ENCODE peak calls at places on chromosome 1, in ten cellular contexts. A is esophagus muscularis mucosa, Y is K562, X is A549, K is stomach, R is H1, F is suprapubic skin, T is transverse colon, N is tibial nerve, J is sigmoid colon. L is an unnamed sample.

GRCh38 chr1:228860911-228861829 is 125.9 kb downstream of the RHOU start:
- DNase-seq in F (peak), R (no peak), J (no peak), T (peak), Y (no peak), K (peak), X (peak), A (no peak), N (no peak), L (no peak)

GRCh38 chr1:77322061-77322900 is 40.5 kb downstream of the AK5 start:
- DNase-seq in R (no peak), F (no peak), J (no peak), N (no peak), A (no peak), X (peak), T (no peak), Y (peak), K (no peak), L (no peak)

GRCh38 chr1:164588388-164589341 is 29.7 kb downstream of the PBX1 start:
- DNase-seq in F (no peak), A (peak), K (no peak), J (peak), Y (no peak), T (peak), X (peak), R (no peak), N (peak), L (peak)

GRCh38 chr1:151311589-151312331 is 15.5 kb downstream of the PI4KB start:
- DNase-seq in K (peak), Y (peak), F (peak), A (peak), T (peak), X (peak), N (peak), J (peak), R (no peak), L (peak)

GRCh38 chr1:155130272-155131006 is 2.8 kb downstream of the EFNA1 start:
- DNase-seq in R (no peak), J (no peak), F (no peak), Y (no peak), T (no peak), N (no peak), A (no peak), K (no peak), X (no peak), L (no peak)

GRCh38 chr1:6475381-6476133 is 9.6 kb upstream of the TNFRSF25 start:
- DNase-seq in X (no peak), F (no peak), Y (peak), J (no peak), T (peak), A (no peak), K (peak), R (peak), N (peak), L (peak)

GRCh38 chr1:31739281-31739853 is 24.8 kb downstream of the ADGRB2 start:
- DNase-seq in N (no peak), Y (peak), A (no peak), R (peak), K (no peak), J (no peak), T (peak), X (no peak), F (no peak), L (no peak)

GRCh38 chr1:30184393-30185141 is 538.8 kb downstream of the MATN1 start:
- DNase-seq in T (no peak), K (no peak), Y (peak), J (no peak), X (no peak), N (no peak), A (peak), R (peak), F (no peak), L (no peak)

GRCh38 chr1:6467744-6468688 is 2.0 kb upstream of the TNFRSF25 start:
- DNase-seq in F (no peak), A (no peak), R (no peak), Y (no peak), X (no peak), T (no peak), J (no peak), K (no peak), N (no peak), L (no peak)

GRCh38 chr1:166839600-166840308 is 479 bp downstream of the POGK start:
- DNase-seq in T (peak), J (peak), K (peak), F (peak), Y (no peak), N (no peak), X (peak), R (peak), A (no peak), L (peak)

GRCh38 chr1:8211620-8212442 is 106.1 kb upstream of the SLC45A1 start:
- DNase-seq in R (no peak), T (peak), K (peak), N (peak), A (no peak), F (peak), X (peak), Y (no peak), J (peak), L (no peak)

GRCh38 chr1:78440381-78440793 is 50.4 kb upstream of the PTGFR start:
- DNase-seq in A (no peak), T (no peak), Y (no peak), R (no peak), N (no peak), F (no peak), X (no peak), K (no peak), J (no peak), L (no peak)

GRCh38 chr1:212129781-212130180 is 94.2 kb downstream of the DTL start:
- DNase-seq in A (no peak), J (no peak), N (no peak), K (no peak), X (no peak), R (no peak), F (no peak), Y (no peak), T (no peak), L (no peak)

GRCh38 chr1:248243204-248243603 is 12.0 kb downstream of the OR2M4 start:
- DNase-seq in F (no peak), T (no peak), X (peak), K (no peak), R (peak), J (no peak), Y (peak), A (no peak), N (no peak), L (no peak)

GRCh38 chr1:174818951-174819350 is 180.8 kb upstream of the CACYBP start:
- DNase-seq in K (no peak), F (no peak), J (no peak), T (no peak), X (no peak), Y (no peak), A (no peak), N (no peak), R (no peak), L (no peak)

GRCh38 chr1:206419250-206419649 is 51.0 kb upstream of the IKBKE start:
- DNase-seq in Y (peak), T (peak), J (no peak), X (no peak), F (no peak), K (peak), R (no peak), N (no peak), A (no peak), L (no peak)

GRCh38 chr1:61279570-61279969 is 197.2 kb downstream of the NFIA start:
- DNase-seq in J (no peak), R (no peak), T (no peak), A (peak), Y (no peak), X (no peak), K (no peak), N (no peak), F (no peak), L (no peak)

GRCh38 chr1:163528710-163529348 is 207.1 kb downstream of the NUF2 start:
- DNase-seq in F (no peak), T (peak), J (no peak), R (no peak), A (no peak), Y (peak), N (no peak), K (peak), X (peak), L (no peak)

GRCh38 chr1:233668725-233669294 is 54.9 kb downstream of the KCNK1 start:
- DNase-seq in N (no peak), J (no peak), K (no peak), Y (peak), F (no peak), A (no peak), R (no peak), T (peak), X (peak), L (no peak)

GRCh38 chr1:53552981-53553733 is 94.0 kb downstream of the DMRTB1 start:
- DNase-seq in T (peak), F (peak), Y (no peak), X (no peak), N (no peak), J (peak), A (no peak), K (no peak), R (no peak), L (no peak)

GRCh38 chr1:236663934-236664333 is 22.4 kb upstream of the ACTN2 start:
- DNase-seq in X (no peak), R (no peak), T (no peak), N (no peak), A (no peak), F (no peak), J (no peak), K (no peak), Y (no peak), L (no peak)

GRCh38 chr1:41724248-41724647 is 194.5 kb downstream of the HIVEP3 start:
- DNase-seq in N (no peak), K (no peak), A (no peak), X (no peak), J (no peak), R (no peak), Y (no peak), T (no peak), F (no peak), L (no peak)

GRCh38 chr1:213666922-213667321 is 320.9 kb upstream of the PROX1 start:
- DNase-seq in J (no peak), A (peak), T (no peak), X (no peak), N (no peak), K (no peak), F (no peak), Y (no peak), R (no peak), L (no peak)

GRCh38 chr1:74426208-74426932 is 86.0 kb downstream of the LRRC53 start:
- DNase-seq in R (no peak), T (no peak), N (no peak), Y (no peak), A (no peak), F (no peak), J (no peak), K (no peak), X (no peak), L (no peak)

GRCh38 chr1:119909890-119910596 is 13.7 kb upstream of the ADAM30 start:
- DNase-seq in A (peak), N (no peak), Y (no peak), K (no peak), J (no peak), R (no peak), F (no peak), T (no peak), X (no peak), L (no peak)

GRCh38 chr1:211638723-211639122 is 36.7 kb downstream of the NEK2 start:
- DNase-seq in T (no peak), Y (no peak), J (peak), K (peak), A (no peak), F (no peak), X (peak), N (no peak), R (no peak), L (no peak)

GRCh38 chr1:12573015-12573825 is 44.8 kb downstream of the DHRS3 start:
- DNase-seq in F (no peak), R (no peak), N (no peak), K (no peak), Y (no peak), A (no peak), X (no peak), J (no peak), T (no peak), L (no peak)

GRCh38 chr1:68185743-68186142 is 46.6 kb downstream of the WLS start:
- DNase-seq in N (no peak), A (no peak), T (peak), F (no peak), Y (no peak), K (no peak), X (no peak), R (no peak), J (no peak), L (no peak)

GRCh38 chr1:228164561-228165371 is 838 bp upstream of the IBA57 start:
- DNase-seq in R (no peak), A (no peak), F (peak), X (no peak), K (no peak), Y (no peak), J (no peak), T (no peak), N (no peak), L (peak)

GRCh38 chr1:118984086-118984989 is 3.8 kb downstream of the TBX15 start:
- DNase-seq in K (no peak), A (no peak), F (peak), Y (no peak), R (peak), N (no peak), T (no peak), X (no peak), J (no peak), L (no peak)

GRCh38 chr1:37282763-37283162 is 191.6 kb upstream of the ZC3H12A start:
- DNase-seq in R (no peak), K (no peak), F (no peak), T (no peak), N (no peak), A (no peak), J (no peak), X (no peak), Y (no peak), L (no peak)

GRCh38 chr1:77605246-77606026 is 77.0 kb downstream of the ZZZ3 start:
- DNase-seq in Y (no peak), K (peak), N (peak), R (no peak), X (no peak), F (peak), J (peak), A (no peak), T (peak), L (no peak)

GRCh38 chr1:17139637-17140036 is 20.4 kb upstream of the PADI2 start:
- DNase-seq in F (no peak), Y (no peak), R (no peak), X (no peak), A (no peak), T (no peak), N (no peak), J (no peak), K (no peak), L (no peak)

GRCh38 chr1:205016584-205016983 is 26.4 kb upstream of the CNTN2 start:
- DNase-seq in K (no peak), A (no peak), X (no peak), J (no peak), F (no peak), N (no peak), Y (no peak), T (no peak), R (no peak), L (no peak)

GRCh38 chr1:94322696-94323095 is 85.3 kb upstream of the ARHGAP29 start:
- DNase-seq in A (no peak), J (no peak), Y (no peak), N (no peak), K (no peak), T (no peak), R (no peak), X (peak), F (no peak), L (no peak)

GRCh38 chr1:17397910-17398700 is 26.1 kb downstream of the PADI6 start:
- DNase-seq in K (no peak), Y (no peak), A (no peak), J (no peak), R (no peak), T (no peak), X (no peak), N (no peak), F (no peak), L (no peak)

GRCh38 chr1:33336580-33336979 is 15.7 kb upstream of the A3GALT2 start:
- DNase-seq in R (no peak), T (no peak), F (no peak), X (no peak), N (no peak), K (no peak), Y (no peak), J (no peak), A (no peak), L (no peak)

GRCh38 chr1:181090653-181091126 is 2.2 kb downstream of the IER5 start:
- DNase-seq in R (no peak), K (no peak), A (no peak), T (peak), X (no peak), J (no peak), N (no peak), F (no peak), Y (peak), L (no peak)
- TF ChIP-seq POLR2A in R (no peak), K (no peak), A (no peak), T (peak), X (no peak), J (no peak), N (no peak), F (no peak), Y (no peak), L (no peak)

DNA sequence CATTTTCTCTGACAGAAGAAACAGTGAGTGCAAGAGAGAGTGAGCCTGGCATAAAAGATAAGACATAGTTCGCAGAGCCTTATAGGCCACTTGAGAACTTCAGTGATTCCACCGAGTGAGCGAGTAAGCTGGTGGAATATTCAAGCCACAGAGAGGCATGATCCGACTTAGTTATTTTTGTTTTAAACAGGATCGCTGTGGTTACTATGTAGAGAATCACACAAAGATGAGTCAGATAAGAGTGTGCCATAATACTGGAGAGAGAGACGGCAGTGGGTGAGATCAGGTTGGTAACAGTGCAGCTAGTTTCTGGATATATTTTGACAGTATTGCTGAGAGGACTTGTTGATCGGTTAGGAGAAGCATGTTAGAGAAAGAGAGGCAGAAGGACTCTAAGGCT is 624.1 kb downstream of the PLPP3 start:
- DNase-seq in X (no peak), T (no peak), R (no peak), K (no peak), Y (no peak), N (no peak), J (no peak), A (no peak), F (no peak), L (no peak)
- TF ChIP-seq EP300 in X (no peak), T (no peak), R (no peak), K (no peak), Y (no peak), N (no peak), J (no peak), A (no peak), F (no peak), L (no peak)

DNA sequence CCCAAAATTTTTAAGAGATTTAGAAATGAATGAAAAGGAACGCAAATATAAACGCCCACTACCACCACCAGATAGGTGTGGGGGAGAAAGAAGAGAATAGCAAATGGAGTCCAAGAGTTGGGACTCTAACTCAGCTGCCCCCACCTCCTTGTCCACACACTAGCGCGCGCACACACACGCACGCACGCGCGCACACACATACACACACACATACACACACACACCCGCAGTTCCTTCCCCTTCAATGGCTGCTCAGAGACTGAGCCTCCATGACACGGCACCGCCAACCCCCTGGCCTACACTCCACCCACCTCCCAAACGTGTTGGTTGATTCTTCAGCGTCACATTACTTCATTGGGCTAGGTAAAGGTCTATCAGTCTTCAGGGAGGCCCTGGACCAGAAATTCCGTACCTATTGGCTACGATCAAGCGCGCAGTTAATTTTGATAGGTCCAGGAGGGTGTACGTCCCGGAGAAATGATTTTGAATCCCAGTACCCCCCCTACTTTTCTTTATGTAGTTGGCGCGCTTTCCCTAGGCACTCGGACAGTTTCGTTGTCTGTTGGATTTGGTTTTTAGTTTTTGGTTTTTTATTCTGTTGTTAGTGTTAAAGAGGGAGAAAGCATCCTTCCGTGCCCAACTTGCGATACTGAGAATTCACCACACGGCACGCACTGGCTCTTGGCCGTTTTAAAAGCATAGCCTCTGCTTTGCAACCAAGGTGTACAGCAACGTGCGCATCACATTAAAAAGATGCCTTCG is at the start of gene ANP32E:
- DNase-seq in R (peak), Y (peak), T (peak), X (peak), F (peak), K (peak), J (peak), N (peak), A (peak), L (peak)
- TF ChIP-seq POLR2A in R (peak), Y (peak), T (peak), X (peak), F (peak), K (no peak), J (peak), N (peak), A (peak), L (peak)

DNA sequence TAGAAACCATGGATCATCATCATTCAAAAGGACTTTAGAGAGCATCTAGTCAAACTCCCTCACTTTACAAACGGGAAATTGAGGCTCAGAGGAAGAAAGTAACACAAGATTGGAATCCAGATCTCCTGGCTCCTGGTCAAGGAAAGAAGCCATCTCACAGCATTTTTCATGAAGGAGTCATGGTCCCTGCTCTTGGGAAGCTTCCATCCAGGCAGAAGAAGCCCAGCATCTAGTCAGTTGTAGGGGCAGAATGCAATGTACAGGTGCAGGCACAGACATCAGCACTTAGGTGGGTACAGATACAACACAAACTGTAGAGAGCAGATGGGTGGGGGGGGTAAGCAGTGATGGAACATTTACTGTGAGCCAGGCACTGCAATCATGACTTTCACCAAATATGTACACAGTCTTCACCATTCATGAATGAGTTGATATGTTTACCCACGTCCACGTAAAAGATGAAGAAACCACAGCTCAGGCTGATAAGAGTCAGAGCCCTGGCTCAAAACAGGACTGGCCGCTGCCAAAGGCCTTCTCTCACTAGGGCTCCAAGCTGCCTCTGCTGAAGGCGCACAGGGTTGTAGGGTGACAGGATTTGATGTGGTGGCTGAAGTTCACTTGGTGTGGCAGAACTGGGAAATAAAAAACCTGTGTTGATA is 44.0 kb downstream of the OPTC start:
- DNase-seq in A (no peak), R (no peak), Y (no peak), F (no peak), N (no peak), T (no peak), K (peak), J (no peak), X (peak), L (no peak)
- TF ChIP-seq EP300 in A (no peak), R (no peak), Y (no peak), F (no peak), N (no peak), T (no peak), K (no peak), J (no peak), X (no peak), L (no peak)